ENCODE peak calls at places on chromosome 2, in eight cellular contexts. X, D, G, S, Z, C, A and M are unnamed samples.
A peak's percentile ranks its signal among the peaks of the same experiment; 100 is the strongest.

GRCh38 chr2:88247531-88247930 is 77.4 kb downstream of the THNSL2 start:
- DNase-seq in A (no peak), C (no peak), S (no peak), G (no peak), Z (no peak), X (no peak), D (no peak), M (no peak)

GRCh38 chr2:106839849-106840595 is 45.9 kb downstream of the ST6GAL2 start:
- DNase-seq in G (no peak), X (peak; percentile 87), C (no peak), D (no peak), S (no peak), A (no peak), Z (no peak), M (no peak)

GRCh38 chr2:22737144-22737543 is 647.8 kb upstream of the KLHL29 start:
- DNase-seq in D (no peak), Z (no peak), C (no peak), X (no peak), A (no peak), S (no peak), G (no peak), M (no peak)

GRCh38 chr2:162072976-162073775 is 839 bp downstream of the DPP4 start:
- DNase-seq in Z (no peak), D (no peak), X (no peak), A (no peak), S (no peak), C (no peak), G (no peak), M (no peak)

GRCh38 chr2:108776475-108776874 is 10.1 kb upstream of the CCDC138 start:
- DNase-seq in Z (no peak), X (peak; percentile 83), G (no peak), C (no peak), A (no peak), S (no peak), D (no peak), M (no peak)

GRCh38 chr2:207432471-207432870 is 97.3 kb upstream of the CREB1 start:
- DNase-seq in X (no peak), D (no peak), S (no peak), A (no peak), G (no peak), C (no peak), Z (no peak), M (no peak)

GRCh38 chr2:85851253-85851955 is 37.4 kb downstream of the ST3GAL5 start:
- DNase-seq in S (peak; percentile 63), Z (no peak), G (no peak), A (no peak), X (no peak), C (no peak), D (no peak), M (no peak)

GRCh38 chr2:101473911-101474751 is 781 bp downstream of the RFX8 start:
- DNase-seq in X (no peak), S (peak; percentile 43), A (peak; percentile 15), G (no peak), D (no peak), Z (peak; percentile 17), C (peak; percentile 85), M (peak; percentile 40)

GRCh38 chr2:109558076-109558882 is 55.5 kb downstream of the SEPTIN10 start:
- DNase-seq in Z (peak; percentile 53), S (peak; percentile 22), X (no peak), A (no peak), G (no peak), D (peak; percentile 46), C (no peak), M (peak; percentile 48)

GRCh38 chr2:38192976-38193375 is 117.0 kb upstream of the CYP1B1 start:
- DNase-seq in S (no peak), A (no peak), D (no peak), C (no peak), Z (no peak), G (no peak), X (no peak), M (no peak)

GRCh38 chr2:106724301-106724794 is 161.6 kb downstream of the ST6GAL2 start:
- DNase-seq in G (no peak), X (no peak), S (no peak), D (no peak), A (no peak), Z (no peak), C (no peak), M (no peak)

GRCh38 chr2:457792-458430 is 170.0 kb upstream of the ALKAL2 start:
- DNase-seq in C (no peak), Z (no peak), A (no peak), X (no peak), S (no peak), D (no peak), G (no peak), M (no peak)

GRCh38 chr2:58569460-58570185 is 328.5 kb upstream of the FANCL start:
- DNase-seq in C (no peak), X (no peak), A (no peak), S (no peak), G (no peak), Z (no peak), D (no peak), M (no peak)

GRCh38 chr2:132439703-132440398 is 23.2 kb downstream of the GPR39 start:
- DNase-seq in A (no peak), S (no peak), Z (no peak), C (no peak), X (no peak), G (no peak), D (peak; percentile 12), M (no peak)

GRCh38 chr2:10057231-10058107 is 14.1 kb downstream of the KLF11 start:
- DNase-seq in C (peak; percentile 79), D (no peak), Z (no peak), G (no peak), S (no peak), A (no peak), X (no peak), M (no peak)

GRCh38 chr2:128396500-128396891 is 77.8 kb upstream of the HS6ST1 start:
- DNase-seq in S (no peak), A (no peak), C (peak; percentile 42), G (no peak), Z (no peak), X (no peak), D (no peak), M (no peak)

GRCh38 chr2:240789501-240790369 is 30.3 kb downstream of the KIF1A start:
- DNase-seq in A (no peak), X (no peak), Z (no peak), G (no peak), S (no peak), D (no peak), C (peak; percentile 67), M (no peak)

GRCh38 chr2:12061785-12062184 is 315.4 kb downstream of the LPIN1 start:
- DNase-seq in D (no peak), X (no peak), C (no peak), Z (no peak), G (no peak), A (no peak), S (no peak), M (no peak)

GRCh38 chr2:12059616-12060441 is 313.4 kb downstream of the LPIN1 start:
- DNase-seq in A (no peak), Z (no peak), S (no peak), G (no peak), X (no peak), D (no peak), C (no peak), M (no peak)

GRCh38 chr2:12055219-12055618 is 308.8 kb downstream of the LPIN1 start:
- DNase-seq in D (no peak), A (no peak), S (no peak), Z (no peak), C (no peak), X (no peak), G (no peak), M (no peak)

GRCh38 chr2:12061317-12061716 is 314.9 kb downstream of the LPIN1 start:
- DNase-seq in X (no peak), Z (no peak), D (no peak), A (no peak), S (no peak), G (no peak), C (no peak), M (no peak)

GRCh38 chr2:12057436-12058166 is 311.2 kb downstream of the LPIN1 start:
- DNase-seq in X (no peak), A (no peak), S (peak; percentile 20), C (peak; percentile 93), G (peak; percentile 5), Z (no peak), D (no peak), M (peak; percentile 80)
- H3K27ac ChIP-seq in X (no peak overlapping the region), A (no peak overlapping the region), S (no peak overlapping the region), C (peak overlapping the region; percentile 0), G (no peak overlapping the region), Z (no peak overlapping the region), D (no peak overlapping the region), M (no peak overlapping the region)

DNA sequence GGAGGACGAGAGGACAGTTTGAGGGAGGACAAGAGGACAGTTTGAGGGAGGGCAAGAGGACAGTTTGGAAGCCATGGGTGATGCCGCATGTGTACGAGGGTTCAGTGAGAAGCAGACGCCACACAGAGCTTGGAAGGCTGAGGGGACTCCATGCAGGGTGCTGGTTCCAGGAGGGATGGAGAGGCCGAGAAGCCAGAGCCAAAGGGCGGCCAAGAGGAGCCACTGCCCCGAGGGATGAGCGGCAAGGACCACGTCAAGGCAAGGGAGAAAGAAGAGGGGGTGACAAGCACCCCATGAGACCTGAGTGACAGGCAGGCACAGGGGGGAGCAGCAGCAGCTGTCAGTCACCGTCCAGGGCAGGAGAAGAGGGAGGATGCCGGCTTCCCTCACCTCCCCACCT is 385.7 kb upstream of the MYT1L start:
- DNase-seq in C (no peak), S (no peak), X (no peak), Z (no peak), D (no peak), A (no peak), G (no peak), M (no peak)
- TF ChIP-seq CTCF in C (no peak), S (no peak), X (no peak), Z (no peak), D (no peak), A (no peak), G (no peak), M (no peak)

DNA sequence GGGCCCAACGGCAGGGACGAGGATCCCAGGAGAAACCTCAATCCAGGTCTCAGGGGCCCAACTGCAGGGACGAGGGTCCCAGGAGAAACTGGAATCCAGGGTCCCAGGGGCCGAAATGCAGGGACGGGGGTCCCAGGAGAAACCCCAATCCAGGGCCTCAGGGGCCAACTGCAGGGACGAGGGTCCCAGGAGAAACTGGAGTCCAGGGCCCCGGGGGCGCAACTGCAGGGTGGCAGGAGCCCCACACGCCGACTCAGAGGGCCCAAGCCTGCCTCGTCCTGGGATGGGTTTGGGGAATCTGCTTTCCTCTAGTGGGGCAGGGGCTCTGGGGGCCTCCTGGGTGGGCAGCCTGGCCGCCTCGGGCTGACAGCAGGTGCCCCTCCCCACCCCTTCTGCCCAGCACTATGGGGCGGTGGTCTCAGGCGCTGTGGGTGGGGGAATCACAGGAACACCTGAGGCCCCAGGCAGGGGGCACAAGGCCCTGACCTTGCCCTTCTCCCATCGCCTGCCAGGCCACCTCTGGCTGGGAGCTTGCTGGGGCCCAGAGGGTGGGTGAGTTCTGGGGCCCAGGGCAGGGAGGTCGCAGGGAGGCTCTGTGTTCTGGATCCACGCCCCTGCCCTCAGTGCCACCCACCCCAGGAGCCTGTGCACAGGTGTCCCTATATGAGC is 7.1 kb downstream of the RTP5 start:
- DNase-seq in X (no peak), A (no peak), C (no peak), G (no peak), S (no peak), D (no peak), Z (no peak), M (no peak)
- H3K4me3 ChIP-seq in X (no peak overlapping the region), A (no peak overlapping the region), C (no peak overlapping the region), G (no peak overlapping the region), S (no peak overlapping the region), D (no peak overlapping the region), Z (no peak overlapping the region), M (no peak overlapping the region)

GRCh38 chr2:217840522-217840921 is 162.3 kb downstream of the TNS1 start:
- DNase-seq in C (no peak), S (no peak), D (no peak), Z (no peak), G (no peak), X (no peak), A (no peak), M (no peak)
- H3K27ac ChIP-seq in C (no peak overlapping the region), S (no peak overlapping the region), D (no peak overlapping the region), Z (no peak overlapping the region), G (no peak overlapping the region), X (no peak overlapping the region), A (peak overlapping the region; percentile 59), M (no peak overlapping the region)